ENCODE peak calls at places on chromosome 11, in four cellular contexts. T is natural killer cell, S is sigmoid colon, F is astrocyte of the cerebellum. G is an unnamed sample.

GRCh38 chr11:116078101-116078561 is 573.9 kb upstream of the CADM1 start:
- DNase-seq in T (no peak), S (no peak), F (no peak), G (no peak)

GRCh38 chr11:94746721-94747120 is 21.4 kb upstream of the AMOTL1 start:
- DNase-seq in T (no peak), S (no peak), F (no peak), G (no peak)

GRCh38 chr11:131885371-131885770 is 515.0 kb downstream of the NTM start:
- DNase-seq in T (no peak), S (no peak), F (no peak), G (no peak)

GRCh38 chr11:90930252-90930651 is 707.4 kb upstream of the CHORDC1 start:
- DNase-seq in T (no peak), S (no peak), F (no peak), G (no peak)

GRCh38 chr11:72179049-72179803 is 12.7 kb upstream of the FOLR1 start:
- DNase-seq in T (no peak), S (no peak), F (no peak), G (no peak)

GRCh38 chr11:94946812-94947211 is 26.5 kb downstream of the CWC15 start:
- DNase-seq in T (no peak), S (no peak), F (no peak), G (no peak)

GRCh38 chr11:86116386-86116726 is 47.5 kb upstream of the PICALM start:
- DNase-seq in T (no peak), S (no peak), F (peak; percentile 93), G (no peak)

GRCh38 chr11:22920939-22921565 is 60.8 kb upstream of the CCDC179 start:
- DNase-seq in T (no peak), S (no peak), F (peak; percentile 46), G (no peak)

GRCh38 chr11:87125257-87125656 is 87.5 kb downstream of the TMEM135 start:
- DNase-seq in T (no peak), S (no peak), F (no peak), G (no peak)

GRCh38 chr11:116379185-116379828 is 393.5 kb downstream of the BUD13 start:
- DNase-seq in T (no peak), S (no peak), F (peak; percentile 3), G (no peak)

GRCh38 chr11:4695442-4695841 is 2.2 kb downstream of the OR51E2 start:
- DNase-seq in T (no peak), S (no peak), F (no peak), G (no peak)

GRCh38 chr11:68269414-68270081 is 2.2 kb downstream of the C11orf24 start:
- DNase-seq in T (no peak), S (no peak), F (peak; percentile 63), G (no peak)

GRCh38 chr11:47899801-47900200 is 51.7 kb upstream of the NUP160 start:
- DNase-seq in T (no peak), S (no peak), F (no peak), G (no peak)

DNA sequence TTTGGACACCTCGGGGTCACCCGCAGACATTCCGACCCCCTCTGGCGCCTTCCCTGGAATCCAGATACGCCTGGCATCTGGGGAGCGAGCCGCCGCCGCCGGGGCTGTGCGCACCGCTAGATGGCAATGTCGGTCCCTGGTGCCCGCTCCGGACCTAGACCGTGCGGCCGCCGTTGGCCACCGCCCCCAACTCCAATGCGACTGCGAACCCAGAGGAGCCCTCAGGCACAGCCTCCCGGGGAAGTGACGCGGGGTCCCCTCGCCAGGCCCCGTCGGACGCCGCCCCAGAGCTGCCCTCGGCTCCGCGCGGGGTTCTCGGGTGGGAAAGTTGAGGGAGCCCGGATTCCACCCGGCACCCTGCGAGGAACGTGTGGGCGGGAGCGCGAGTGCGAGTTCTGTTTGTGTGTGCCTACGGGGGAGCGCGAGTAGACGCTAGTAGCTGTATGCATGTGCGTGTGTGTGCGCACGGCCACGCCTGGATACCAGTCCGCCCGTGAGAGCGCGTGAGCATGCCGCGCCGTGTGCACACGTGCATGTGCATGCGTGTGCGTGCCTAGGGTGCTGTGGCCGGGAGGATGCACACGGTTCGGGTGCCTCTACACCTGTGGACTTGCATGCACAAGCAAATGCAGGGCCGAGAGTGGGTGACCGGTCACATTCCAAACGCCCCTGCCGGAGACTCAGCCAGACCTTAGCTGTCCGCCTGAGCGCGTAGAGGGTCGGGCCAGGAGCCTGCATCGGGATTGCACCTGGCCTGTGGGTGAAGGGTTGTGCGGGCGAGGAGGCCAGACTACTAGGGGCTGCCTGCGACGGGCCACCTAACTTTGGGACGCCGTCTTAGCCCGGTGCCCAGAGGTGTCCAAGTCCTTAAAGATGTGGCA is 1.9 kb downstream of the CHRM4 start:
- DNase-seq in T (no peak), S (peak; percentile 74), F (no peak), G (peak; percentile 85)
- TF ChIP-seq CTCF in T (peak; percentile 55), S (peak; percentile 65), F (peak; percentile 74), G (peak; percentile 73)

DNA sequence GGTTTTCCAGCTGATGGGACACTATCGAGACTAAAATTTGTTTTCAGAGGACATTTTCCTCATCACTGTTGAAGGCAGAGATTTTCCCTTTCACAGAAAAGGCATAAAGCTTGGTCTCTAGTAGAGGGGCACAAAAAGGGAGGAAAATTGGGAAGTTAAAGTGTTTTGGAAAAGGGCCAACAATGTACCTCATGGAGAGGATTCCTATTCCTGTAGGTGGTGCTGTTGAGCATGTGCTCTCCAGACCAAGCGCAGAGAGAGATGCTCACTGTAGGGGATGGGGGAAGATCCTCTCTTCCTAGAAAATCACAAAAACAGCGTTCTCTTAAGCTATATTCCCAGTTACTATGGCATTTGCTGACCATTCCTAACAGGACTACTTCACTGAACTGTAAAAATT is 44.9 kb downstream of the OR4C46 start:
- DNase-seq in T (no peak), S (no peak), F (no peak), G (no peak)
- TF ChIP-seq CTCF in T (no peak), S (no peak), F (no peak), G (no peak)

DNA sequence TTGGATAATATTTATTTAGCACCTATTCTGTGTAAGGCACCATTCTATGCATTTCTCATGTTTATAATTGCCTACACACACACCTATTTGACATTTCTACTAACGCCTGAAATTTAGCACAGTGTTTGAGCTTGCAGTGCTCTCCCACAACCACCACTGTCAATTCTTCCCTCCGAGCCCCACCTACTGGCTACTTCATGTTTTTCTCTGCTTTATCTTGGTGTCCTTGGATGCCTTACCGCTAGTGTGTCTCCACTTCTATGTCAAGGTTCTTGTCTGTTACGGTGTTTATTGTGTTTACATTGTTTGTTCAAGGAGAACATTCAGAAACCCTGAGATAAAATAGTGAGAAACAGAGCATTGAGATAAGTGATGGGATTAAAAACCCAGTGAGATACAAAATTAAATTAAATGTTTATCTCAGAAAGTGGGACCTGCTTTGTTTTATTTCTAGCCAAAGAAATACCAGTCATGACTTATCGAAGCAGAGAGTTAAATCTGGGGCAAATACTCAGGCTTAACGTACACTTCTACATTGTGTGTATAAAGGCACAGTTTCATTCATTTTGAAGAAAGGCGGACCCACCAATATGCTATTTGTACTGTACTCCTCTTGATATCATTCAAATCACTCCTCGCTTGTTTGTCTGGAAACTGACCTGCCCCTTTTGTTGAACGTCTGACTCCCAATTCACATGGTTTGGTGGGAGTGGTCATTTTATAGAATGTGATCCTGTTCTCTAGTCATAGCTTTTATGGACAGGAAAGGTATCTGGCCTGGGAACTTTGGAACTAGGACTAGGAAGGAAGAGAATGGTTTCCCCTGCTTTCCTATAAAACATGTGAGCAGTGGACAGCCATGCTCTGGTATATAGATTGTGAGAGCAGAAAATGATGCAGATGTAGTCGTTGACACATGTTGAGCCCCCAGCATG is 39.2 kb upstream of the SLC36A4 start:
- DNase-seq in T (no peak), S (no peak), F (peak; percentile 28), G (no peak)
- TF ChIP-seq CTCF in T (no peak), S (no peak), F (peak; percentile 70), G (peak; percentile 45)

GRCh38 chr11:130118636-130119387 is 40.8 kb upstream of the ST14 start:
- DNase-seq in T (peak; percentile 18), S (no peak), F (no peak), G (no peak)

GRCh38 chr11:130115218-130115617 is 44.4 kb upstream of the ST14 start:
- DNase-seq in T (no peak), S (no peak), F (peak; percentile 56), G (no peak)

GRCh38 chr11:130120045-130120444 is 39.5 kb upstream of the ST14 start:
- DNase-seq in T (no peak), S (no peak), F (no peak), G (no peak)

GRCh38 chr11:130121430-130121978 is 38.1 kb upstream of the ST14 start:
- DNase-seq in T (no peak), S (no peak), F (peak; percentile 66), G (no peak)

DNA sequence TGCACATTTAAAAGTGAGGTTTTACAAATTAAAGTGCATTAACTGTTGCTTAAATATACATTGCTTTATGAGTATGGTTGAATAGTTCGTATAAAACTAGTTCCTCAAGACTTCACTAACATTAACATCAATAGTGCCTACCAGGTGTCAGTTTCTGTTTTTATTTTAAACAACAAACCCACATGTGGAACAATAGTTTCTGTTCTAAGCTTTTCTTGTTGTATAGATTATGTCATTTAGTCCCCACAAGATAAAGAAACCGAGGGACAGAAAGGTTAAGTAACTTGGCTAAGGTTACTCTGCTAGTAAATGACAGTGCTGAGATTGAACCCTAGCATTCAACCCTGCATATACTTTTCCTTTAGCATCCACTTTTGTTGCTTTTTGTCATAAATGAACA is 41.4 kb upstream of the ST14 start:
- DNase-seq in T (no peak), S (no peak), F (no peak), G (no peak)
- TF ChIP-seq CTCF in T (no peak), S (no peak), F (no peak), G (no peak)

GRCh38 chr11:2207773-2208621 is 36.4 kb upstream of the TH start:
- DNase-seq in T (peak; percentile 6), S (peak; percentile 34), F (no peak), G (no peak)

GRCh38 chr11:2207212-2207611 is 35.6 kb upstream of the TH start:
- DNase-seq in T (peak; percentile 11), S (peak; percentile 13), F (no peak), G (no peak)

GRCh38 chr11:2209370-2209801 is 37.8 kb upstream of the TH start:
- DNase-seq in T (peak; percentile 13), S (peak; percentile 54), F (no peak), G (no peak)

GRCh38 chr11:2209900-2210321 is 38.3 kb upstream of the TH start:
- DNase-seq in T (peak; percentile 11), S (peak; percentile 37), F (no peak), G (no peak)

GRCh38 chr11:2208691-2209369 is 37.2 kb upstream of the TH start:
- DNase-seq in T (peak; percentile 7), S (peak; percentile 62), F (no peak), G (no peak)
- TF ChIP-seq CTCF in T (no peak), S (no peak), F (no peak), G (no peak)

GRCh38 chr11:71124127-71124526 is 128.2 kb downstream of the SHANK2 start:
- DNase-seq in T (no peak), S (no peak), F (no peak), G (no peak)
- TF ChIP-seq CTCF in T (no peak), S (no peak), F (no peak), G (no peak)